ENCODE peak calls at places on chromosomes 3 and 15, in four cellular contexts. L, X, J and M are unnamed samples.

GRCh38 chr3:187292186-187292585 is 649 bp upstream of the MASP1 start:
- DNase-seq in J (no peak), X (no peak), L (no peak), M (no peak)

GRCh38 chr15:29736012-29736744 is 86.1 kb downstream of the TJP1 start:
- DNase-seq in X (peak), J (no peak), L (no peak), M (no peak)

GRCh38 chr3:125144653-125145314 is 67.8 kb downstream of the SLC12A8 start:
- DNase-seq in J (no peak), L (no peak), X (no peak), M (no peak)

GRCh38 chr3:183488343-183488742 is 59.9 kb upstream of the MCF2L2 start:
- DNase-seq in X (no peak), L (no peak), J (no peak), M (no peak)

GRCh38 chr15:40242216-40242599 is 3.3 kb downstream of the PAK6 start:
- DNase-seq in L (no peak), X (no peak), J (no peak), M (peak)

GRCh38 chr3:15299036-15299435 is 33.4 kb downstream of the SH3BP5 start:
- DNase-seq in L (peak), J (no peak), X (no peak), M (no peak)

GRCh38 chr3:50303038-50303815 is at the start of gene HYAL1:
- DNase-seq in X (no peak), L (peak), J (no peak), M (peak)

GRCh38 chr3:149547954-149548728 is 73.6 kb downstream of the TM4SF4 start:
- DNase-seq in J (no peak), L (no peak), X (peak), M (no peak)

GRCh38 chr3:188832146-188832545 is 339.6 kb upstream of the TPRG1 start:
- DNase-seq in J (no peak), L (no peak), X (no peak), M (no peak)

GRCh38 chr15:81809543-81809942 is 236.3 kb downstream of the MEX3B start:
- DNase-seq in L (peak), J (peak), X (no peak), M (no peak)

GRCh38 chr15:34582461-34583357 is 742 bp downstream of the GOLGA8B start:
- DNase-seq in J (peak), L (peak), X (peak), M (peak)

GRCh38 chr15:40680151-40680550 is 14.8 kb upstream of the RAD51 start:
- DNase-seq in X (no peak), L (no peak), J (no peak), M (no peak)

GRCh38 chr3:112373924-112374323 is 41.0 kb downstream of the CD200 start:
- DNase-seq in J (no peak), L (no peak), X (no peak), M (no peak)

GRCh38 chr3:40980467-40980866 is 218.8 kb upstream of the CTNNB1 start:
- DNase-seq in X (no peak), L (no peak), J (no peak), M (no peak)

GRCh38 chr3:14363976-14364375 is 38.4 kb upstream of the SLC6A6 start:
- DNase-seq in J (no peak), L (no peak), X (peak), M (no peak)

GRCh38 chr15:49235446-49236207 is 65.6 kb downstream of the GALK2 start:
- DNase-seq in L (peak), J (peak), X (peak), M (no peak)

GRCh38 chr3:104907507-104907906 is 459.2 kb upstream of the ALCAM start:
- DNase-seq in X (peak), L (no peak), J (no peak), M (no peak)

GRCh38 chr3:186514296-186515002 is 29.7 kb downstream of the CRYGS start:
- DNase-seq in J (no peak), L (peak), X (no peak), M (no peak)

GRCh38 chr3:173644086-173645082 is 246.8 kb downstream of the NLGN1 start:
- DNase-seq in L (no peak), J (no peak), X (no peak), M (peak)

GRCh38 chr3:31312400-31312799 is 220.3 kb upstream of the STT3B start:
- DNase-seq in X (no peak), L (no peak), J (no peak), M (no peak)

GRCh38 chr15:43132830-43133428 is 457 bp upstream of the TMEM62 start:
- DNase-seq in J (no peak), X (no peak), L (peak), M (no peak)

GRCh38 chr15:58608129-58608590 is 141.3 kb downstream of the ADAM10 start:
- DNase-seq in L (no peak), J (no peak), X (peak), M (no peak)

GRCh38 chr3:52237659-52238172 is 1.2 kb downstream of the TWF2 start:
- DNase-seq in J (no peak), L (peak), X (peak), M (peak)

GRCh38 chr3:98095870-98096269 is 8.9 kb downstream of the OR5AC2 start:
- DNase-seq in J (no peak), L (no peak), X (no peak), M (no peak)

GRCh38 chr15:75713338-75713895 is 769 bp upstream of the CSPG4 start:
- DNase-seq in J (no peak), X (no peak), L (peak), M (no peak)

GRCh38 chr3:71356272-71356671 is 227.3 kb downstream of the FOXP1 start:
- DNase-seq in L (no peak), J (no peak), X (no peak), M (no peak)

GRCh38 chr15:44654858-44655257 is 8.6 kb downstream of the SPG11 start:
- DNase-seq in X (no peak), L (no peak), J (no peak), M (no peak)

GRCh38 chr15:100940785-100941379 is 21.7 kb downstream of the LRRK1 start:
- DNase-seq in J (no peak), L (no peak), X (no peak), M (no peak)

GRCh38 chr3:39106281-39107055 is 959 bp downstream of the GORASP1 start:
- DNase-seq in J (no peak), X (peak), L (peak), M (no peak)

GRCh38 chr3:128322030-128323022 is 144.4 kb downstream of the DNAJB8 start:
- DNase-seq in L (peak), X (peak), J (peak), M (no peak)

GRCh38 chr15:79176151-79176550 is 85.6 kb upstream of the RASGRF1 start:
- DNase-seq in X (no peak), L (no peak), J (no peak), M (no peak)

GRCh38 chr15:70690012-70690411 is 73.3 kb downstream of the UACA start:
- DNase-seq in L (no peak), X (no peak), J (no peak), M (no peak)

GRCh38 chr15:70687432-70687831 is 75.9 kb downstream of the UACA start:
- DNase-seq in L (no peak), X (no peak), J (no peak), M (no peak)

DNA sequence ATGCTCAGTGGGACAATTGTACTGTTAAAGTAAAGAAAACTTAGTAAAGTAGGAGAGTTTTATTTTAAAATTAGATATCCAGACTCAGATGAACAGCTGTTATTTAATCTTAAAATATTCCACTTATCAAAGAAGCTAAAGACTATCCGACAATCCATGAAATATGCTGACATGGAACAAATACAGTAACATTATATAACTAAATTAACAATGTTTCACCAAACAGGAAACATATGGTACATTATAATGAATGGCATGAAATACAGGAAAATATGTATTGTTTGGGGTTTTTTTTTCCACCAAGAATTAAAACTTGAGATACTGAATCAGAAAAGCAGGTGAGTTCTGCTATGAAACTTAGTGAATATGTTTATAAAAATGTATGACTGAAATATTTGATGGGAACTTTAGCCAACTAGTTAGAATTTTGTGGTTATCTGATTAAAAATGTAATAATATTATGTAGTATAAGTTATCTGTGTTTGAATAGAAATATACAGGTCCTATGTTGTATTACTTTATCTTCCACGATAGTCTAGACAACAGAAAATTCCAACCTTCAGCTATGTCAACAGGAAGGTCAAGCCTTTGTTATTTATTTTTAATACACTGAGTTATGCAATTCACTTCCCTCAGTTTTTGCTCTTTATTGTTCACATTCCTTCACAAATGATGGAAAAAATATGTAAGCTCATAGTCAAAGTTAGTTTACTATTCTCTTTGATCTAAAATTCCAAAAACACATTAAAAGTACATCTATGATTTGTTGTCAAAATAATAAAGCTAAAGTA is 72.7 kb downstream of the UACA start:
- DNase-seq in X (no peak), J (no peak), L (no peak), M (no peak)
- H3K4me3 ChIP-seq in X (no peak), J (no peak), L (no peak), M (peak)

GRCh38 chr15:22887157-22887951 is 48.9 kb downstream of the NIPA2 start:
- DNase-seq in J (no peak), L (peak), X (peak), M (no peak)
- H3K9ac ChIP-seq in J (no peak), L (peak), X (peak), M (no peak)

DNA sequence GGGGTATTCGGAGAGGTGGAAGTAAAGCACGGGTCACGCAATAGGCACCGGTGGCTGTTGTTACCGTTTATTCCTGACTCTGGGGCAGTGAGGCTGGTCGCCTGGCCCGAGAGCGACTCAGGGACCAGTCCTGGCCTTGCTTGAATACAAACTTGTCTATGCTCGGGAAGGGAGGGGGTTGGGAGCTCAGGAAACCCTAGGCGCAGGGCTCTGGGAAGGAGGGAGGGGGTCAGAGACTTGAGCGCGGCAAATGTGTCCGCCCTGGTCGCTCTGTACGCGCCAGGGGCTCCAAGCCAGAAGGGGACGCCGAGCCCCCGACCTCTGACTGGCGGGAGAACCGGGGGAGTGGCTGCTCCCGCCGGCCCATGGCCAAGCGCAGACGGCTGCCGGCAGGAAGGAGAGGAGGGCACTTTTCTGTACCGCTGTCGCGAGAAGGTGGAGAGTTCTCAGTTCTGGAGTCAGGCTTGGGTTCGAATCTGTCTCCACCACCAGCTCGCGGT is 1.5 kb downstream of the SPSB4 start:
- DNase-seq in X (no peak), J (no peak), L (no peak), M (no peak)
- H3K4me3 ChIP-seq in X (peak), J (no peak), L (no peak), M (peak)

GRCh38 chr3:27716309-27716708 is 5.8 kb downstream of the EOMES start:
- DNase-seq in X (no peak), J (no peak), L (no peak), M (no peak)

GRCh38 chr3:27714692-27715453 is 7.2 kb downstream of the EOMES start:
- DNase-seq in L (no peak), J (no peak), X (no peak), M (peak)

GRCh38 chr3:27715863-27716262 is 6.3 kb downstream of the EOMES start:
- DNase-seq in L (no peak), J (no peak), X (no peak), M (no peak)

GRCh38 chr3:27714101-27714526 is 8.0 kb downstream of the EOMES start:
- DNase-seq in L (no peak), J (no peak), X (no peak), M (no peak)

GRCh38 chr3:27715454-27715806 is 6.7 kb downstream of the EOMES start:
- DNase-seq in X (no peak), L (no peak), J (no peak), M (no peak)
- H3K9ac ChIP-seq in X (no peak), L (no peak), J (no peak), M (no peak)

GRCh38 chr3:56914646-56915045 is 112.9 kb upstream of the ARHGEF3 start:
- DNase-seq in L (no peak), J (peak), X (no peak), M (no peak)
- H3K4me3 ChIP-seq in L (no peak), J (peak), X (no peak), M (no peak)

GRCh38 chr15:73983211-73983727 is 8.8 kb downstream of the STOML1 start:
- DNase-seq in L (no peak), X (peak), J (no peak), M (peak)
- H3K9ac ChIP-seq in L (peak), X (peak), J (no peak), M (peak)

GRCh38 chr3:121594850-121595249 is 1.7 kb downstream of the FBXO40 start:
- DNase-seq in J (no peak), X (no peak), L (no peak), M (no peak)

GRCh38 chr3:121598564-121598963 is 5.4 kb downstream of the FBXO40 start:
- DNase-seq in J (no peak), L (no peak), X (no peak), M (no peak)

GRCh38 chr3:121595765-121596406 is 2.7 kb downstream of the FBXO40 start:
- DNase-seq in X (no peak), L (no peak), J (no peak), M (no peak)

DNA sequence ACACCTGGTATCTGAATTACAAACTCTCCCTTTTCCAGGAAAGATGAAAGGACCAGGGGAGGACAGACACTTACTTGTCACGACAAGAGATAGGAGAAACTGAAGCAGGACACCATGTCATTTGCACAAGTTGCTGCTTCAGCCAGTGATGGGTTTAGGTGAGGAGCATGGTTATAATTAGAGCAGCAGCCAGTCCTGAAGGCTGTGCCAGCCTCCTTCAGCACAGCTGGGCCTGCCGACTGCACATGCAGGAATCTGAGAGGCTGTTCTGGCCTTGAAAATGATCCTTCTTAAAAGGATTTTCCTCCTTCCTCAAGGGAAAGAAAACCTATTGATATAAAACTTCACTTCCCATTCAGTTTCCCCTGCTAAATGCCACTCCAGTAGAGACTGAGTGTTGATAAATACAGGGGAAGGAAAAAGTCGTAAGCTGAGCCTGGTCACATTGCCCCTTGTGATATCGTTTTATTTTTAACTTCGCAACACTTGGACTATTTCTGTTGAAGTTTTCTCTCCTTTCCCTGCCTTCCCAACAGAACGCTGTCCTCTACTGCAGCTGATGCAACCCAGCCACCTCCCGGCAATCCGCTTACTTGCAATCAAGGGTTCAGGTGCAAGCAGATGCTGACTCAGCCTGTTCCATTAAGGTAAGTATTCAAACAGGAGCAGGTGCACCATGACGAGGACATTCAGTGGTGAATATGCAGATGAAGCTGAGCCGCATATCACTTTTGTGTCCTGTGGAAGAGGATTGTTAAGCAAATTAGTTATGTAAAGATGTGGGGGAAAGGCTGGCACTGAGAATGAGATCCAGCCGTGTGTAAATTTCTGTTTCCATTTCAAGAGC is at the start of gene FBXO40:
- DNase-seq in X (no peak), J (peak), L (peak), M (no peak)
- H3K4me3 ChIP-seq in X (no peak), J (peak), L (no peak), M (no peak)

GRCh38 chr15:22951381-22952280 is 28.5 kb downstream of the CYFIP1 start:
- DNase-seq in J (no peak), L (no peak), X (no peak), M (peak)
- H3K9ac ChIP-seq in J (no peak), L (no peak), X (no peak), M (no peak)